ENCODE peak calls at places on chromosome 1, in six cellular contexts. D is PC-3, M is GM23248, T is DND-41, B is neural progenitor cell, C is hepatocyte. S is an unnamed sample.

GRCh38 chr1:42983675-42984074 is 25.0 kb upstream of the SLC2A1 start:
- DNase-seq in T (no peak), D (no peak), C (no peak), B (no peak), M (no peak), S (no peak)

GRCh38 chr1:117655220-117655577 is 49.4 kb downstream of the TENT5C start:
- DNase-seq in C (no peak), M (no peak), D (peak), T (no peak), B (no peak), S (no peak)

GRCh38 chr1:156310962-156311361 is 11.9 kb upstream of the VHLL start:
- DNase-seq in D (peak), T (no peak), B (no peak), C (no peak), M (peak), S (no peak)

GRCh38 chr1:48608882-48609281 is 136.9 kb upstream of the SPATA6 start:
- DNase-seq in T (no peak), D (no peak), M (no peak), C (no peak), B (no peak), S (no peak)

GRCh38 chr1:167650266-167651160 is 20.5 kb downstream of the RCSD1 start:
- DNase-seq in D (no peak), C (no peak), B (no peak), M (no peak), T (peak), S (no peak)

GRCh38 chr1:238589843-238590435 is 699.2 kb upstream of the ZP4 start:
- DNase-seq in T (no peak), D (no peak), C (no peak), B (no peak), M (peak), S (no peak)

GRCh38 chr1:211492511-211493132 is 660 bp upstream of the RD3 start:
- DNase-seq in D (no peak), M (peak), T (no peak), B (no peak), C (no peak), S (no peak)

GRCh38 chr1:59703226-59703917 is 111.4 kb upstream of the HOOK1 start:
- DNase-seq in M (peak), D (no peak), B (no peak), C (no peak), T (no peak), S (no peak)

GRCh38 chr1:31937300-31938183 is 626 bp downstream of the PTP4A2 start:
- DNase-seq in B (peak), D (peak), C (peak), M (peak), T (peak), S (peak)

GRCh38 chr1:2474933-2475371 is 1.1 kb upstream of the PLCH2 start:
- DNase-seq in D (no peak), T (no peak), C (no peak), M (peak), B (no peak), S (no peak)

GRCh38 chr1:200242379-200243041 is 167.3 kb downstream of the ZNF281 start:
- DNase-seq in D (no peak), C (peak), M (peak), B (peak), T (no peak), S (no peak)

GRCh38 chr1:47593001-47593568 is 155.2 kb downstream of the FOXD2 start:
- DNase-seq in B (peak), T (no peak), D (no peak), C (peak), M (no peak), S (no peak)

GRCh38 chr1:67853704-67854103 is 20.4 kb upstream of the GNG12 start:
- DNase-seq in D (peak), C (peak), B (peak), T (peak), M (peak), S (peak)

GRCh38 chr1:21292991-21293536 is 2.8 kb upstream of the ECE1 start:
- DNase-seq in C (no peak), M (no peak), B (no peak), T (no peak), D (no peak), S (peak)

GRCh38 chr1:160826546-160826945 is 30.6 kb downstream of the LY9 start:
- DNase-seq in B (no peak), C (no peak), D (peak), M (no peak), T (no peak), S (no peak)

GRCh38 chr1:100773444-100773843 is 53.9 kb downstream of the VCAM1 start:
- DNase-seq in M (peak), B (no peak), D (no peak), T (no peak), C (no peak), S (no peak)

GRCh38 chr1:209157514-209158285 is 425.8 kb upstream of the CAMK1G start:
- DNase-seq in D (no peak), C (no peak), M (no peak), B (no peak), T (no peak), S (no peak)

GRCh38 chr1:198298653-198299052 is 141.9 kb downstream of the NEK7 start:
- DNase-seq in D (no peak), M (no peak), C (no peak), T (no peak), B (peak), S (no peak)

GRCh38 chr1:165248969-165249571 is 107.4 kb downstream of the LMX1A start:
- DNase-seq in D (no peak), M (no peak), T (no peak), C (peak), B (no peak), S (no peak)

GRCh38 chr1:111219466-111220286 is 7.8 kb upstream of the CHI3L2 start:
- DNase-seq in T (peak), M (no peak), D (no peak), C (no peak), B (peak), S (peak)

GRCh38 chr1:42777860-42778259 is 6.9 kb upstream of the TMEM269 start:
- DNase-seq in D (peak), B (peak), C (peak), M (peak), T (peak), S (peak)

GRCh38 chr1:25770541-25771245 is 29.3 kb upstream of the SELENON start:
- DNase-seq in D (no peak), B (peak), M (no peak), T (no peak), C (no peak), S (no peak)

GRCh38 chr1:192521734-192522133 is 53.8 kb upstream of the RGS1 start:
- DNase-seq in C (no peak), T (peak), B (no peak), M (no peak), D (no peak), S (no peak)

GRCh38 chr1:85824066-85824835 is 116.0 kb upstream of the ZNHIT6 start:
- DNase-seq in C (peak), D (peak), T (no peak), B (no peak), M (no peak), S (no peak)
- H3K4me2 ChIP-seq in C (no peak), D (no peak), T (no peak), B (no peak), M (no peak), S (no peak)

GRCh38 chr1:153537376-153537730 is 1.6 kb upstream of the S100A6 start:
- DNase-seq in D (no peak), M (no peak), T (no peak), C (no peak), B (no peak), S (no peak)
- H3K4me2 ChIP-seq in D (no peak), M (no peak), T (no peak), C (no peak), B (no peak), S (no peak)

GRCh38 chr1:222031286-222031685 is 289.4 kb upstream of the DUSP10 start:
- DNase-seq in M (no peak), T (no peak), C (no peak), B (no peak), D (no peak), S (no peak)
- H3K4me2 ChIP-seq in M (no peak), T (no peak), C (no peak), B (no peak), D (no peak), S (no peak)

DNA sequence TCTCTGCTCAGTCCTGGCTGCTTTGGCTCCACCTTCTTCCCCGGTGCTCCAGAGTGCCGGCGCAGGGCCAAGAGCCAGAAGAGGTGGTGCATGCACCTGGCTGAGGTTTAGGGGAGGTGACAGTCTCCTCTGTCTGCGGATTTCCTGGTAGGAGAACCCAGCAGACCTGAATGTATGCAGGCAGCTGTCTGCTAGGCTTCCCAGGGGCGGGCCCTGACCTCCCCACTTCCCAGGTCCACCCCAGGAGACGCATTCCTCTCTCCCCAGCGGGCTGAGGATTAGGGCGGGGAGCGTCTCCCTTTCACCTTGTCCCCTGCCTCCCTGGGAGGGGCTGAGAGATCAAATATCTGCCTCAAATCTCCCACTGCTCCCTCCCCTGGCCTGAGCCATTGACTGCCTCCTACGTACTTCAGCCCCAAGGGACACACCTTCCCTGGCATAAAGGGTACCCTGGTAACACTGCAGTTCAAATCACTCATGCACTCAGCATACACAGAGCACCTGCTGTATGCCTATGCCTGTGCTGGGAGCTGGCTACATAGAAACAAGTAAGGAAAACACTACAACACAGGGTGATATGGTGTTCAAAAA is 27.5 kb downstream of the DMBX1 start:
- DNase-seq in T (no peak), C (no peak), B (peak), D (peak), M (no peak), S (no peak)
- H3K4me2 ChIP-seq in T (no peak), C (peak), B (peak), D (peak), M (no peak), S (no peak)

GRCh38 chr1:75130312-75130677 is 3.9 kb upstream of the LHX8 start:
- DNase-seq in D (no peak), C (no peak), M (no peak), T (no peak), B (peak), S (no peak)
- H3K4me2 ChIP-seq in D (no peak), C (peak), M (no peak), T (no peak), B (peak), S (no peak)

GRCh38 chr1:182339684-182340083 is 51.9 kb downstream of the GLUL start:
- DNase-seq in D (no peak), M (no peak), C (no peak), T (no peak), B (no peak), S (no peak)
- H3K4me2 ChIP-seq in D (no peak), M (no peak), C (no peak), T (no peak), B (no peak), S (no peak)

DNA sequence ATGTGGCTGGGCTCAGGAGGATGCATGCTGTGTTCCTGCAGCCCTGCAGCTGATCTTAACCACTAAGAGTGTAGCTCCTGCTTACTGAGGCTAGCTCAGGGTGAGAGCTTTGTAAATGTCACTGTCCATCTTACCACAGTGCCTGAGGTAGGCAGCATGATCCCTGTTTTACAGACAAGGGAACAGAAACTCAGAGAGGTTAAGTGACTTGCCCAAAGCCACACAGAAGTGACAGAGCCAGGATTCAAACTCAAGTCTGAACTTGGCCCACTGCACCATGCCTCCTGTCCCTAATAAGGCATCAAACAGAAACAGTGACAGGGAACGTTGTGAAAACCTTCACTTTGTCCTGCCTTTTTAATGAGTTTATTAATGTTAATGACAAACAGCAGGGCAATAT is 27.9 kb downstream of the PPFIA4 start:
- DNase-seq in D (no peak), T (no peak), M (no peak), B (no peak), C (no peak), S (no peak)
- H3K4me2 ChIP-seq in D (no peak), T (no peak), M (no peak), B (no peak), C (no peak), S (no peak)

DNA sequence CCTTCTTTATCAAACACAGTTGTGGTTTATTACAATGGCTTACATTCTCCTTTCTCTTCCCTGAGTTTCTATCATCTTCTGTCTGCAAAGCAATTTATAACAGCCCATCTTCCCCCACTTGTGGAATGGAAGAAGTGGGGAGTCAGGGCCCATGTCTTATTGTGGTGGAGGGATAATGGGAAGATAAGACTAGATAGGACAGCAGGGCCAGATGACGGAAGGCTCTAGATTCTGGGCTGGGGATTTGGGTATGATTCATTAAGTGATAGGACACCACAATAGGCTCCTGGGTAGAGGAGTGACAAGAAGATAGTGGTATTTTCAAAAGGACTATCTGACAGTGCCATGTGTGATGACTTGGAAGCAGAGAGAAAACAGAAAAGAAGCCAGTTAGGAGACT is 450.6 kb downstream of the TTLL7 start:
- DNase-seq in M (no peak), D (no peak), B (no peak), C (no peak), T (no peak), S (no peak)
- H3K4me2 ChIP-seq in M (no peak), D (no peak), B (no peak), C (no peak), T (no peak), S (no peak)

GRCh38 chr1:183236158-183236725 is 50.2 kb downstream of the LAMC2 start:
- DNase-seq in D (no peak), T (no peak), M (no peak), C (peak), B (peak), S (no peak)
- H3K4me2 ChIP-seq in D (no peak), T (no peak), M (no peak), C (no peak), B (no peak), S (no peak)